ENCODE peak calls at places on chromosomes 12 and 14, in seven cellular contexts. O is foreskin fibroblast; K is NCI-H1105 treated with DMSO at 0.1 percent for 48 hours; H is CD8-positive, alpha-beta memory T cell; U is WTC11; P is left colon; X is prostate gland. N is an unnamed sample.

GRCh38 chr14:74703043-74703442 is 9.8 kb downstream of the AREL1 start:
- DNase-seq in O (no peak), K (no peak), H (no peak), U (no peak), P (no peak), X (no peak), N (no peak)

GRCh38 chr12:47317182-47317915 is 237.6 kb upstream of the AMIGO2 start:
- DNase-seq in O (peak), K (no peak), H (peak), U (no peak), P (no peak), X (no peak), N (no peak)

GRCh38 chr12:118979763-118980406 is 1.5 kb upstream of the SRRM4 start:
- DNase-seq in O (peak), K (peak), H (no peak), U (peak), P (peak), X (peak), N (no peak)

GRCh38 chr12:120132863-120133385 is 16.4 kb upstream of the RAB35 start:
- DNase-seq in O (no peak), K (no peak), H (no peak), U (no peak), P (no peak), X (no peak), N (no peak)

GRCh38 chr12:55908726-55909512 is 18.8 kb downstream of the PYM1 start:
- DNase-seq in O (peak), K (no peak), H (no peak), U (no peak), P (no peak), X (peak), N (no peak)

GRCh38 chr14:73116079-73116665 is 20.1 kb upstream of the PSEN1 start:
- DNase-seq in O (no peak), K (no peak), H (no peak), U (no peak), P (no peak), X (no peak), N (no peak)

GRCh38 chr14:104758981-104759975 is 6.3 kb downstream of the SIVA1 start:
- DNase-seq in O (no peak), K (no peak), H (no peak), U (no peak), P (no peak), X (no peak), N (no peak)

GRCh38 chr12:124764870-124765570 is 98.6 kb downstream of the SCARB1 start:
- DNase-seq in O (peak), K (no peak), H (no peak), U (no peak), P (no peak), X (no peak), N (no peak)

GRCh38 chr12:131487379-131488129 is 223.3 kb upstream of the SFSWAP start:
- DNase-seq in O (no peak), K (peak), H (no peak), U (no peak), P (peak), X (no peak), N (no peak)

GRCh38 chr14:65453807-65454480 is 41.4 kb downstream of the FUT8 start:
- DNase-seq in O (no peak), K (no peak), H (no peak), U (no peak), P (no peak), X (no peak), N (no peak)

N was measured in T-cell.